ENCODE peak calls at places on chromosomes 11 and 22, in eight cellular contexts. T, H, A, O, E, W, K and V are unnamed samples.

GRCh38 chr22:23138584-23139469 is 3.0 kb downstream of the RSPH14 start:
- DNase-seq in T (no peak), W (no peak), A (no peak), E (no peak), H (no peak), O (peak), K (no peak), V (no peak)

GRCh38 chr11:36280531-36280930 is 8.7 kb downstream of the COMMD9 start:
- DNase-seq in H (no peak), A (no peak), K (no peak), W (no peak), O (no peak), E (no peak), T (no peak), V (no peak)

GRCh38 chr22:22155607-22156006 is 89.0 kb upstream of the VPREB1 start:
- DNase-seq in A (no peak), K (no peak), T (no peak), H (no peak), W (no peak), E (no peak), O (no peak), V (no peak)

GRCh38 chr11:71504526-71504925 is 22.5 kb upstream of the KRTAP5-7 start:
- DNase-seq in E (no peak), O (no peak), K (no peak), T (no peak), W (no peak), H (no peak), A (no peak), V (no peak)

GRCh38 chr11:44066732-44067131 is 662 bp downstream of the ACCS start:
- DNase-seq in T (no peak), E (no peak), A (peak), O (peak), K (peak), W (peak), H (no peak), V (peak)

GRCh38 chr11:115518983-115519382 is 14.8 kb upstream of the CADM1 start:
- DNase-seq in O (no peak), A (no peak), T (no peak), H (no peak), W (no peak), E (no peak), K (no peak), V (no peak)

GRCh38 chr11:23280088-23280487 is 419.8 kb upstream of the CCDC179 start:
- DNase-seq in A (no peak), W (peak), K (no peak), O (no peak), H (no peak), E (no peak), T (no peak), V (no peak)

GRCh38 chr22:20438678-20439492 is 1.3 kb upstream of the SCARF2 start:
- DNase-seq in K (no peak), O (peak), E (no peak), H (no peak), A (no peak), W (no peak), T (no peak), V (no peak)

GRCh38 chr11:8219257-8220021 is 44.2 kb downstream of the LMO1 start:
- DNase-seq in W (peak), T (no peak), A (peak), O (peak), K (no peak), E (no peak), H (no peak), V (peak)

GRCh38 chr22:44550666-44551491 is 52.8 kb upstream of the RTL6 start:
- DNase-seq in T (no peak), H (no peak), E (no peak), A (peak), O (no peak), K (peak), W (peak), V (peak)

GRCh38 chr11:41351825-41352224 is 107.6 kb downstream of the LRRC4C start:
- DNase-seq in E (no peak), T (no peak), A (no peak), K (no peak), W (no peak), O (no peak), H (no peak), V (no peak)

GRCh38 chr11:6608011-6608410 is 4.0 kb downstream of the TAF10 start:
- DNase-seq in A (no peak), W (no peak), O (no peak), T (no peak), H (no peak), E (no peak), K (no peak), V (no peak)
- H3K4me3 ChIP-seq in A (peak), W (no peak), O (no peak), T (no peak), H (no peak), E (no peak), K (no peak), V (peak)

GRCh38 chr22:31103899-31104694 is 3.3 kb downstream of the SELENOM start:
- DNase-seq in A (no peak), K (no peak), H (no peak), T (no peak), O (no peak), W (no peak), E (peak), V (no peak)
- H3K4me3 ChIP-seq in A (no peak), K (no peak), H (no peak), T (no peak), O (no peak), W (no peak), E (peak), V (no peak)

GRCh38 chr11:65491163-65491465 is 7.7 kb upstream of the MALAT1 start:
- DNase-seq in A (no peak), E (no peak), O (no peak), T (no peak), K (no peak), W (no peak), H (no peak), V (no peak)

GRCh38 chr11:65487467-65488272 is 11.2 kb upstream of the MALAT1 start:
- DNase-seq in A (peak), E (peak), K (peak), H (no peak), W (peak), O (peak), T (peak), V (peak)

GRCh38 chr11:65488273-65489058 is 10.4 kb upstream of the MALAT1 start:
- DNase-seq in T (no peak), H (no peak), O (no peak), E (peak), W (peak), A (no peak), K (no peak), V (no peak)

GRCh38 chr11:65489706-65490310 is 9.0 kb upstream of the MALAT1 start:
- DNase-seq in E (peak), O (no peak), W (no peak), A (no peak), H (no peak), K (no peak), T (no peak), V (no peak)

GRCh38 chr11:65489061-65489705 is 9.7 kb upstream of the MALAT1 start:
- DNase-seq in O (peak), H (no peak), T (no peak), W (peak), A (no peak), K (no peak), E (peak), V (no peak)
- H3K4me3 ChIP-seq in O (no peak), H (no peak), T (no peak), W (no peak), A (no peak), K (no peak), E (no peak), V (no peak)

GRCh38 chr11:206516-207212 is 535 bp downstream of the BET1L start:
- DNase-seq in T (no peak), H (no peak), K (no peak), A (no peak), O (peak), W (no peak), E (no peak), V (peak)

GRCh38 chr11:203945-204586 is 3.1 kb downstream of the BET1L start:
- DNase-seq in W (no peak), H (no peak), A (no peak), E (no peak), O (no peak), K (no peak), T (no peak), V (no peak)

GRCh38 chr11:204587-205109 is 2.6 kb downstream of the BET1L start:
- DNase-seq in A (no peak), T (no peak), H (no peak), K (no peak), E (no peak), W (no peak), O (no peak), V (no peak)

GRCh38 chr11:206002-206384 is 1.2 kb downstream of the BET1L start:
- DNase-seq in O (no peak), H (no peak), W (no peak), E (no peak), A (no peak), T (no peak), K (no peak), V (no peak)

GRCh38 chr11:205221-206001 is 1.8 kb downstream of the BET1L start:
- DNase-seq in T (no peak), W (no peak), O (no peak), A (no peak), E (no peak), K (no peak), H (no peak), V (no peak)
- H3K4me3 ChIP-seq in T (no peak), W (peak), O (peak), A (peak), E (peak), K (peak), H (no peak), V (no peak)